ENCODE peak calls at places on chromosomes 16 and 17, in five cellular contexts. R, T, Q, H and C are unnamed samples.

GRCh38 chr16:81497690-81498089 is 53.1 kb downstream of the CMIP start:
- DNase-seq in R (no peak), T (no peak), Q (no peak), H (no peak), C (no peak)

GRCh38 chr17:57737450-57737849 is 7.6 kb downstream of the CCDC182 start:
- DNase-seq in R (no peak), T (no peak), Q (no peak), H (no peak), C (no peak)

GRCh38 chr16:78770353-78771091 is 671.1 kb downstream of the WWOX start:
- DNase-seq in R (peak; percentile 12), T (peak; percentile 93), Q (peak; percentile 30), H (peak; percentile 16), C (peak; percentile 64)

GRCh38 chr16:85286970-85287814 is 174.9 kb upstream of the CIBAR2 start:
- DNase-seq in R (peak; percentile 70), T (no peak), Q (no peak), H (peak; percentile 97), C (peak; percentile 95)

GRCh38 chr17:72971513-72971880 is 121.0 kb downstream of the SLC39A11 start:
- DNase-seq in R (no peak), T (no peak), Q (no peak), H (no peak), C (no peak)

GRCh38 chr17:36001862-36002603 is 680 bp upstream of the CCL15 start:
- DNase-seq in R (no peak), T (no peak), Q (no peak), H (no peak), C (no peak)

GRCh38 chr17:66518677-66519076 is 216.3 kb downstream of the PRKCA start:
- DNase-seq in R (no peak), T (no peak), Q (no peak), H (no peak), C (no peak)

GRCh38 chr17:73900516-73900915 is 256.3 kb upstream of the SDK2 start:
- DNase-seq in R (no peak), T (no peak), Q (no peak), H (no peak), C (no peak)

GRCh38 chr17:6536566-6537065 is 19.7 kb downstream of the PITPNM3 start:
- DNase-seq in R (no peak), T (no peak), Q (no peak), H (no peak), C (no peak)

GRCh38 chr17:32482568-32483320 is 4.0 kb upstream of the CDK5R1 start:
- DNase-seq in R (no peak), T (peak; percentile 16), Q (no peak), H (no peak), C (no peak)

GRCh38 chr17:65604070-65604469 is 42.6 kb upstream of the AXIN2 start:
- DNase-seq in R (no peak), T (no peak), Q (no peak), H (no peak), C (no peak)

GRCh38 chr16:24723663-24724062 is 5.8 kb upstream of the TNRC6A start:
- DNase-seq in R (peak; percentile 29), T (no peak), Q (no peak), H (no peak), C (no peak)

GRCh38 chr17:83002118-83002805 is 77.1 kb upstream of the METRNL start:
- DNase-seq in R (no peak), T (no peak), Q (no peak), H (no peak), C (no peak)

GRCh38 chr17:62093188-62094155 is 28.4 kb upstream of the MED13 start:
- DNase-seq in R (peak; percentile 69), T (peak; percentile 30), Q (no peak), H (peak; percentile 42), C (no peak)

GRCh38 chr16:305916-306315 is 23.0 kb downstream of the PDIA2 start:
- DNase-seq in R (no peak), T (no peak), Q (no peak), H (no peak), C (no peak)

GRCh38 chr16:5296163-5296562 is 198.6 kb upstream of the EEF2KMT start:
- DNase-seq in R (no peak), T (no peak), Q (no peak), H (no peak), C (no peak)

GRCh38 chr17:79038545-79039135 is 14.7 kb downstream of the C1QTNF1 start:
- DNase-seq in R (peak; percentile 82), T (no peak), Q (no peak), H (no peak), C (no peak)

GRCh38 chr16:55543470-55543869 is 23.0 kb upstream of the CAPNS2 start:
- DNase-seq in R (no peak), T (no peak), Q (no peak), H (peak; percentile 12), C (peak; percentile 47)

GRCh38 chr17:47286198-47286914 is 32.7 kb downstream of the ITGB3 start:
- DNase-seq in R (no peak), T (no peak), Q (no peak), H (no peak), C (no peak)

GRCh38 chr16:56226187-56226586 is 34.9 kb downstream of the GNAO1 start:
- DNase-seq in R (no peak), T (no peak), Q (no peak), H (no peak), C (no peak)

GRCh38 chr17:49881054-49881402 is 33.2 kb upstream of the TAC4 start:
- DNase-seq in R (no peak), T (no peak), Q (no peak), H (no peak), C (no peak)

GRCh38 chr16:67672739-67673662 is 6.4 kb downstream of the C16orf86 start:
- DNase-seq in R (peak; percentile 88), T (peak; percentile 72), Q (no peak), H (peak; percentile 88), C (peak; percentile 41)

GRCh38 chr17:34254146-34254545 is 939 bp upstream of the CCL2 start:
- DNase-seq in R (peak; percentile 47), T (no peak), Q (no peak), H (no peak), C (no peak)

GRCh38 chr17:58344791-58345157 is 7.2 kb downstream of the SUPT4H1 start:
- DNase-seq in R (no peak), T (peak; percentile 79), Q (no peak), H (no peak), C (no peak)

GRCh38 chr16:73036074-73036826 is 11.7 kb downstream of the ZFHX3 start:
- DNase-seq in R (no peak), T (no peak), Q (no peak), H (no peak), C (no peak)

GRCh38 chr17:1142503-1143095 is 37.2 kb downstream of the ABR start:
- DNase-seq in R (no peak), T (no peak), Q (no peak), H (no peak), C (peak; percentile 56)

GRCh38 chr16:4947722-4948503 is 10.2 kb upstream of the SEC14L5 start:
- DNase-seq in R (no peak), T (no peak), Q (no peak), H (no peak), C (no peak)

GRCh38 chr16:73390936-73391335 is 343.0 kb upstream of the ZFHX3 start:
- DNase-seq in R (no peak), T (no peak), Q (no peak), H (no peak), C (no peak)

GRCh38 chr17:6843241-6843890 is 11.8 kb upstream of the TEKT1 start:
- DNase-seq in R (peak; percentile 17), T (no peak), Q (no peak), H (no peak), C (peak; percentile 22)

GRCh38 chr17:66432996-66433556 is 130.7 kb downstream of the PRKCA start:
- DNase-seq in R (no peak), T (no peak), Q (no peak), H (peak; percentile 86), C (peak; percentile 82)

GRCh38 chr17:64025732-64026294 is 5.4 kb upstream of the ICAM2 start:
- DNase-seq in R (peak; percentile 73), T (peak; percentile 89), Q (peak; percentile 52), H (peak; percentile 86), C (peak; percentile 80)

GRCh38 chr16:69199382-69199781 is 12.4 kb downstream of the SNTB2 start:
- DNase-seq in R (no peak), T (no peak), Q (no peak), H (no peak), C (peak; percentile 23)

GRCh38 chr17:36755586-36755985 is 154.2 kb downstream of the MRM1 start:
- DNase-seq in R (peak; percentile 28), T (peak; percentile 59), Q (no peak), H (peak; percentile 66), C (peak; percentile 66)